ENCODE peak calls at places on chromosome 17, in four cellular contexts. K is C1 segment of cervical spinal cord, Q is amniotic stem cell, W is heart left ventricle. D is an unnamed sample.

GRCh38 chr17:71023631-71024030 is 854.3 kb downstream of the KCNJ2 start:
- DNase-seq in K (no peak), Q (no peak), W (peak), D (no peak)

GRCh38 chr17:3919123-3919624 is 2.9 kb upstream of the P2RX1 start:
- DNase-seq in K (no peak), Q (no peak), W (peak), D (no peak)

GRCh38 chr17:61689610-61690180 is 98.7 kb upstream of the NACA2 start:
- DNase-seq in K (no peak), Q (no peak), W (no peak), D (no peak)

GRCh38 chr17:3827124-3827773 is 18.8 kb downstream of the NCBP3 start:
- DNase-seq in K (peak), Q (no peak), W (no peak), D (peak)

GRCh38 chr17:385195-385835 is 32.7 kb upstream of the RPH3AL start:
- DNase-seq in K (no peak), Q (no peak), W (peak), D (no peak)

GRCh38 chr17:59001158-59001814 is 105.4 kb downstream of the TRIM37 start:
- DNase-seq in K (no peak), Q (peak), W (peak), D (peak)

GRCh38 chr17:82845163-82845807 is 5.5 kb upstream of the ZNF750 start:
- DNase-seq in K (no peak), Q (no peak), W (peak), D (no peak)

GRCh38 chr17:56144205-56144604 is 9.1 kb upstream of the ANKFN1 start:
- DNase-seq in K (no peak), Q (no peak), W (no peak), D (no peak)

GRCh38 chr17:66702106-66702936 is 132.6 kb upstream of the CACNG5 start:
- DNase-seq in K (no peak), Q (no peak), W (no peak), D (no peak)

GRCh38 chr17:39702901-39703893 is 3.3 kb downstream of the ERBB2 start:
- DNase-seq in K (no peak), Q (no peak), W (peak), D (no peak)

GRCh38 chr17:80196652-80197051 is 23.5 kb downstream of the SGSH start:
- DNase-seq in K (no peak), Q (no peak), W (no peak), D (no peak)

GRCh38 chr17:63419949-63420867 is 25.9 kb downstream of the CYB561 start:
- DNase-seq in K (no peak), Q (no peak), W (no peak), D (no peak)

GRCh38 chr17:49371178-49371834 is 9.3 kb upstream of the ZNF652 start:
- DNase-seq in K (no peak), Q (no peak), W (no peak), D (no peak)

GRCh38 chr17:40598928-40599627 is 33.8 kb upstream of the CCR7 start:
- DNase-seq in K (no peak), Q (no peak), W (no peak), D (no peak)

GRCh38 chr17:52470553-52470952 is 312.0 kb upstream of the CA10 start:
- DNase-seq in K (no peak), Q (no peak), W (no peak), D (no peak)

GRCh38 chr17:2485543-2485942 is 26.1 kb downstream of the METTL16 start:
- DNase-seq in K (no peak), Q (no peak), W (no peak), D (no peak)

D was measured in activated CD8-positive, alpha-beta memory T cell treated with anti-CD3 and anti-CD28 coated beads for 48 hours.